ENCODE peak calls at places on chromosomes 13 and 19, in six cellular contexts. X, C, A, Z, M and D are unnamed samples.

GRCh38 chr19:37484406-37485115 is 15.4 kb downstream of the ZNF570 start:
- DNase-seq in X (no peak), C (no peak), A (no peak), Z (no peak), M (no peak), D (no peak)

GRCh38 chr13:98927954-98928927 is 49.6 kb downstream of the DOCK9 start:
- DNase-seq in X (no peak), C (no peak), A (no peak), Z (no peak), M (no peak), D (no peak)

GRCh38 chr13:75838366-75839017 is 202.4 kb downstream of the LMO7 start:
- DNase-seq in X (no peak), C (no peak), A (no peak), Z (no peak), M (no peak), D (peak)

GRCh38 chr19:31146546-31147183 is 202.6 kb downstream of the TSHZ3 start:
- DNase-seq in X (no peak), C (no peak), A (peak), Z (no peak), M (no peak), D (no peak)

GRCh38 chr19:11196406-11197287 is 698 bp downstream of the KANK2 start:
- DNase-seq in X (no peak), C (no peak), A (no peak), Z (peak), M (no peak), D (no peak)

GRCh38 chr19:3163943-3164342 is 14.6 kb upstream of the S1PR4 start:
- DNase-seq in X (no peak), C (no peak), A (no peak), Z (no peak), M (no peak), D (no peak)

GRCh38 chr13:105363747-105364177 is 1171.7 kb downstream of the EFNB2 start:
- DNase-seq in X (no peak), C (no peak), A (no peak), Z (no peak), M (no peak), D (no peak)

GRCh38 chr19:17538684-17539287 is 16.7 kb upstream of the COLGALT1 start:
- DNase-seq in X (no peak), C (no peak), A (no peak), Z (no peak), M (no peak), D (no peak)

GRCh38 chr19:3154957-3155736 is 19.3 kb downstream of the GNA15 start:
- DNase-seq in X (no peak), C (peak), A (peak), Z (peak), M (peak), D (no peak)

GRCh38 chr19:17948967-17949930 is 16.4 kb downstream of the CCDC124 start:
- DNase-seq in X (no peak), C (peak), A (no peak), Z (no peak), M (peak), D (no peak)

GRCh38 chr19:4764290-4764660 is 27.3 kb upstream of the FEM1A start:
- DNase-seq in X (no peak), C (no peak), A (no peak), Z (no peak), M (no peak), D (no peak)

GRCh38 chr19:8304841-8305621 is 3.1 kb downstream of the CD320 start:
- DNase-seq in X (peak), C (no peak), A (peak), Z (no peak), M (peak), D (peak)